ENCODE peak calls at places on chromosome 18, in ten cellular contexts. M, X, W, J, O, B, Y, H, S and Q are unnamed samples.

GRCh38 chr18:55998071-55998522 is 410.1 kb upstream of the TCF4 start:
- DNase-seq in Y (peak), W (peak), O (no peak), X (peak), B (peak), M (no peak), S (no peak), H (peak), J (no peak), Q (peak)

GRCh38 chr18:62490967-62491366 is 31.9 kb upstream of the ZCCHC2 start:
- DNase-seq in H (no peak), Y (no peak), B (no peak), J (no peak), X (no peak), S (no peak), M (no peak), W (no peak), O (no peak), Q (no peak)

GRCh38 chr18:46663539-46663938 is 6.5 kb upstream of the LOXHD1 start:
- DNase-seq in S (no peak), W (no peak), B (no peak), O (no peak), J (no peak), Y (no peak), H (no peak), M (no peak), X (no peak), Q (no peak)

GRCh38 chr18:63979409-63979908 is 9.6 kb downstream of the SERPINB8 start:
- DNase-seq in J (no peak), Y (peak), B (peak), M (no peak), O (peak), W (peak), X (no peak), H (peak), S (peak), Q (peak)

GRCh38 chr18:59861009-59861408 is 38.8 kb upstream of the PMAIP1 start:
- DNase-seq in X (no peak), H (no peak), M (no peak), W (no peak), O (no peak), S (no peak), B (peak), Y (peak), J (no peak), Q (peak)

GRCh38 chr18:52339891-52340371 is at the start of gene DCC:
- DNase-seq in M (no peak), S (peak), X (peak), O (peak), J (peak), B (peak), W (peak), H (peak), Y (peak), Q (no peak)

GRCh38 chr18:49677081-49677480 is 115.2 kb downstream of the LIPG start:
- DNase-seq in J (no peak), Y (no peak), S (no peak), H (peak), M (no peak), W (no peak), X (no peak), B (peak), O (no peak), Q (no peak)

GRCh38 chr18:77866309-77866708 is 616.7 kb downstream of the GALR1 start:
- DNase-seq in O (no peak), S (no peak), X (no peak), B (no peak), W (no peak), M (no peak), J (no peak), H (no peak), Y (no peak), Q (no peak)

GRCh38 chr18:6401687-6402086 is 13.0 kb downstream of the L3MBTL4 start:
- DNase-seq in Y (no peak), W (no peak), S (no peak), J (no peak), X (no peak), H (no peak), O (no peak), M (no peak), B (no peak), Q (no peak)

GRCh38 chr18:74082476-74083070 is 65.1 kb downstream of the FBXO15 start:
- DNase-seq in B (peak), O (peak), Y (peak), S (peak), J (no peak), W (peak), H (peak), M (no peak), X (no peak), Q (peak)
- TF ChIP-seq CTCF in B (peak), O (no peak), Y (peak), S (peak), J (peak), W (peak), H (peak), M (peak), X (peak), Q (peak)

GRCh38 chr18:24734058-24734457 is 273.6 kb downstream of the HRH4 start:
- DNase-seq in S (no peak), B (peak), H (peak), W (no peak), M (peak), O (no peak), Y (no peak), X (no peak), J (no peak), Q (no peak)
- TF ChIP-seq CTCF in S (no peak), B (peak), H (no peak), W (peak), M (peak), O (no peak), Y (peak), X (no peak), J (peak), Q (peak)

DNA sequence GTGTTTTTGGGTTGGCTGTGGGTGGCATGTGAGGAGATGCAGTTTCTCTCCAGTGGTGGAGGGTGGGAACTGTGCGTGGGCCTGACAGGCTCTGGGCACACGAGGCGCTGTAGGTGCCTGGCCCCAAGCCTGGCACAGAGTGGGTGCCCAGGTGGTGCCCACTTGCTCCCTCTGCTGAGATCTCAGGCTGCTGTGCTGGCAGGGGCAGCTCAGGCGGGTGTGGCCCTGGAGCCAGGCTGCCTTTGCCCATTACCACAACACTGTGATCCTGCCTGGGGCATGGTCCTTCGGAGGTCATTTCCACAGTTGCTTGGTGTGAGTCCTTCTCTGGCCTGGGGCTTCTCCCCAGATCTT is 20.4 kb downstream of the TSHZ1 start:
- DNase-seq in H (no peak), J (no peak), B (no peak), S (no peak), X (no peak), O (no peak), W (no peak), Y (no peak), M (no peak), Q (no peak)
- TF ChIP-seq CTCF in H (no peak), J (no peak), B (no peak), S (no peak), X (no peak), O (no peak), W (no peak), Y (no peak), M (no peak), Q (no peak)

DNA sequence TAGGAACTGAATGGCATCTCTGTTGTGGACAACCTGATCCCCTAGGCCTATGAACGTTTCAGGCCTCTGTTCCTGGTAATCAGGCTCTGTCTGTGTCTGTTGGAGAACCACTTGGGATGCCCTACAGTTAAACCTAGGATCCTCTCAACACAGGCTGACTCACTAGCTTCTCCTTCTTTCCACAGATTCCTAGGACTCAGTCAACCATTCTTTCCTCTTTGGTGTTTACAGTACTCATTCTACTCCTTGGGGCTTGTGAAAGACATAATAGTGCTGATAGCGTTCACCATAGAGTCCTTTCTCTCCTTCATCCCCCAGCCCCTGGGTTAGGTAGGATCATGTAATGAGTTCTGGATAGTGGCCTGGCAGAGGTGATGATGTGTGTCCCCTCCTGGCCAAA is 544.3 kb downstream of the METTL4 start:
- DNase-seq in Y (no peak), O (no peak), M (no peak), H (no peak), S (no peak), X (no peak), B (no peak), J (no peak), W (no peak), Q (no peak)
- TF ChIP-seq CTCF in Y (no peak), O (no peak), M (no peak), H (no peak), S (no peak), X (no peak), B (no peak), J (no peak), W (no peak), Q (no peak)